ENCODE peak calls at places on chromosomes 16 and 17, in four cellular contexts. One of them, this sample, is unnamed.
A peak's percentile ranks its signal among the peaks of the same experiment; 100 is the strongest.

GRCh38 chr17:31211352-31212012 is 85.6 kb downstream of the OMG start:
- DNase-seq in GM23248: peak; percentile 47
- DNase-seq in ovary: no peak
- DNase-seq in tibial nerve: no peak
- DNase-seq in this sample: no peak

GRCh38 chr17:38617967-38618760 is 12.4 kb upstream of the SRCIN1 start:
- DNase-seq in GM23248: no peak
- DNase-seq in ovary: no peak
- DNase-seq in tibial nerve: no peak
- DNase-seq in this sample: no peak

GRCh38 chr17:46026045-46026814 is 27.2 kb downstream of the STH start:
- DNase-seq in GM23248: no peak
- DNase-seq in ovary: no peak
- DNase-seq in tibial nerve: no peak
- DNase-seq in this sample: no peak

GRCh38 chr17:40857535-40857934 is 9.5 kb downstream of the KRT12 start:
- DNase-seq in GM23248: peak; percentile 67
- DNase-seq in ovary: no peak
- DNase-seq in tibial nerve: no peak
- DNase-seq in this sample: no peak

GRCh38 chr16:66332599-66332998 is 33.9 kb upstream of the CDH5 start:
- DNase-seq in GM23248: no peak
- DNase-seq in ovary: no peak
- DNase-seq in tibial nerve: no peak
- DNase-seq in this sample: no peak

GRCh38 chr17:68182940-68183551 is 64.8 kb upstream of the AMZ2 start:
- DNase-seq in GM23248: no peak
- DNase-seq in ovary: no peak
- DNase-seq in tibial nerve: no peak
- DNase-seq in this sample: no peak

GRCh38 chr16:84367297-84367680 is 1.0 kb upstream of the ATP2C2 start:
- DNase-seq in GM23248: no peak
- DNase-seq in ovary: no peak
- DNase-seq in tibial nerve: no peak
- DNase-seq in this sample: no peak

GRCh38 chr17:82367724-82368524 is 3.6 kb upstream of the UTS2R start:
- DNase-seq in GM23248: no peak
- DNase-seq in ovary: no peak
- DNase-seq in tibial nerve: no peak
- DNase-seq in this sample: peak; percentile 84

GRCh38 chr17:15909481-15909991 is 35.4 kb upstream of the ADORA2B start:
- DNase-seq in GM23248: peak; percentile 33
- DNase-seq in ovary: no peak
- DNase-seq in tibial nerve: no peak
- DNase-seq in this sample: no peak

GRCh38 chr17:75689441-75689873 is 22.3 kb downstream of the SAP30BP start:
- DNase-seq in GM23248: peak; percentile 30
- DNase-seq in ovary: no peak
- DNase-seq in tibial nerve: no peak
- DNase-seq in this sample: no peak

GRCh38 chr17:68184816-68185436 is 62.9 kb upstream of the AMZ2 start:
- DNase-seq in GM23248: no peak
- DNase-seq in ovary: no peak
- DNase-seq in tibial nerve: no peak
- DNase-seq in this sample: no peak

GRCh38 chr17:32609085-32609484 is 122.3 kb downstream of the CDK5R1 start:
- DNase-seq in GM23248: peak; percentile 10
- DNase-seq in ovary: no peak
- DNase-seq in tibial nerve: no peak
- DNase-seq in this sample: peak; percentile 30

GRCh38 chr16:797120-797420 is 3.5 kb downstream of the GNG13 start:
- DNase-seq in GM23248: no peak
- DNase-seq in ovary: no peak
- DNase-seq in tibial nerve: no peak
- DNase-seq in this sample: no peak

GRCh38 chr17:3834811-3835210 is 11.2 kb downstream of the NCBP3 start:
- DNase-seq in GM23248: no peak
- DNase-seq in ovary: no peak
- DNase-seq in tibial nerve: no peak
- DNase-seq in this sample: no peak

GRCh38 chr16:60642956-60643355 is 1393.3 kb downstream of the CDH8 start:
- DNase-seq in GM23248: peak; percentile 1
- DNase-seq in ovary: no peak
- DNase-seq in tibial nerve: no peak
- DNase-seq in this sample: no peak

GRCh38 chr16:4051591-4051990 is 64.7 kb downstream of the ADCY9 start:
- DNase-seq in GM23248: peak; percentile 17
- DNase-seq in ovary: no peak
- DNase-seq in tibial nerve: no peak
- DNase-seq in this sample: no peak

GRCh38 chr16:49487746-49488145 is 114.1 kb downstream of the C16orf78 start:
- DNase-seq in GM23248: no peak
- DNase-seq in ovary: peak; percentile 21
- DNase-seq in tibial nerve: no peak
- DNase-seq in this sample: no peak

GRCh38 chr16:71214771-71215381 is 15.6 kb downstream of the HYDIN start:
- DNase-seq in GM23248: no peak
- DNase-seq in ovary: no peak
- DNase-seq in tibial nerve: no peak
- DNase-seq in this sample: no peak

GRCh38 chr17:47275245-47275984 is 21.8 kb downstream of the ITGB3 start:
- DNase-seq in GM23248: peak; percentile 91
- DNase-seq in ovary: peak; percentile 95
- DNase-seq in tibial nerve: peak; percentile 89
- DNase-seq in this sample: peak; percentile 82

GRCh38 chr17:15966879-15967248 is 21.9 kb downstream of the ADORA2B start:
- DNase-seq in GM23248: no peak
- DNase-seq in ovary: no peak
- DNase-seq in tibial nerve: no peak
- DNase-seq in this sample: no peak

GRCh38 chr16:22174642-22175041 is 12.3 kb downstream of the SDR42E2 start:
- DNase-seq in GM23248: no peak
- DNase-seq in ovary: no peak
- DNase-seq in tibial nerve: no peak
- DNase-seq in this sample: no peak

GRCh38 chr16:66131156-66131807 is 235.2 kb upstream of the CDH5 start:
- DNase-seq in GM23248: peak; percentile 61
- DNase-seq in ovary: no peak
- DNase-seq in tibial nerve: no peak
- DNase-seq in this sample: peak; percentile 26

GRCh38 chr17:22469941-22470340 is 777.6 kb downstream of the KCNJ18 start:
- DNase-seq in GM23248: no peak
- DNase-seq in ovary: no peak
- DNase-seq in tibial nerve: no peak
- DNase-seq in this sample: no peak

GRCh38 chr16:29126057-29126494 is 141.2 kb downstream of the LAT start:
- DNase-seq in GM23248: no peak
- DNase-seq in ovary: no peak
- DNase-seq in tibial nerve: no peak
- DNase-seq in this sample: no peak

GRCh38 chr16:66486773-66487579 is 59.9 kb downstream of the BEAN1 start:
- DNase-seq in GM23248: peak; percentile 88
- DNase-seq in ovary: no peak
- DNase-seq in tibial nerve: no peak
- DNase-seq in this sample: peak; percentile 78

GRCh38 chr16:27437946-27438345 is 36.0 kb downstream of the IL21R start:
- DNase-seq in GM23248: no peak
- DNase-seq in ovary: no peak
- DNase-seq in tibial nerve: no peak
- DNase-seq in this sample: no peak

GRCh38 chr17:61594294-61594825 is 3.3 kb upstream of the NACA2 start:
- DNase-seq in GM23248: peak; percentile 20
- DNase-seq in ovary: no peak
- DNase-seq in tibial nerve: no peak
- DNase-seq in this sample: no peak

GRCh38 chr16:11016993-11017392 is 72.6 kb downstream of the CLEC16A start:
- DNase-seq in GM23248: peak; percentile 79
- DNase-seq in ovary: no peak
- DNase-seq in tibial nerve: no peak
- DNase-seq in this sample: peak; percentile 97

GRCh38 chr16:85094176-85094805 is 18.0 kb downstream of the CIBAR2 start:
- DNase-seq in GM23248: no peak
- DNase-seq in ovary: no peak
- DNase-seq in tibial nerve: no peak
- DNase-seq in this sample: no peak

GRCh38 chr16:31429314-31429713 is 1.2 kb upstream of the COX6A2 start:
- DNase-seq in GM23248: no peak
- DNase-seq in ovary: no peak
- DNase-seq in tibial nerve: no peak
- DNase-seq in this sample: no peak

GRCh38 chr16:76639685-76640289 is 362.6 kb downstream of the CNTNAP4 start:
- DNase-seq in GM23248: peak; percentile 2
- DNase-seq in ovary: no peak
- DNase-seq in tibial nerve: no peak
- DNase-seq in this sample: peak; percentile 32

GRCh38 chr16:21088646-21089538 is 61.8 kb downstream of the DNAH3 start:
- DNase-seq in GM23248: peak; percentile 86
- DNase-seq in ovary: no peak
- DNase-seq in tibial nerve: no peak
- DNase-seq in this sample: peak; percentile 84

GRCh38 chr17:12599185-12599920 is 66.3 kb upstream of the MYOCD start:
- DNase-seq in GM23248: no peak
- DNase-seq in ovary: no peak
- DNase-seq in tibial nerve: no peak
- DNase-seq in this sample: peak; percentile 8

GRCh38 chr17:77196251-77196650 is 55.5 kb downstream of the SEC14L1 start:
- DNase-seq in GM23248: no peak
- DNase-seq in ovary: no peak
- DNase-seq in tibial nerve: no peak
- DNase-seq in this sample: no peak

GRCh38 chr16:89055313-89055712 is 38.3 kb upstream of the ACSF3 start:
- DNase-seq in GM23248: no peak
- DNase-seq in ovary: no peak
- DNase-seq in tibial nerve: no peak
- DNase-seq in this sample: no peak
- H3K27me3 ChIP-seq in GM23248: peaks cover 18% of the 10 kb centered on the region
- H3K27me3 ChIP-seq in ovary: no peaks in the 10 kb centered on the region
- H3K27me3 ChIP-seq in tibial nerve: peaks cover 58% of the 10 kb centered on the region
- H3K27me3 ChIP-seq in this sample: no peaks in the 10 kb centered on the region

GRCh38 chr17:65627892-65628622 is 66.6 kb upstream of the AXIN2 start:
- DNase-seq in GM23248: peak; percentile 76
- DNase-seq in ovary: peak; percentile 39
- DNase-seq in tibial nerve: no peak
- DNase-seq in this sample: peak; percentile 64
- H3K27me3 ChIP-seq in GM23248: no peaks in the 10 kb centered on the region
- H3K27me3 ChIP-seq in ovary: no peaks in the 10 kb centered on the region
- H3K27me3 ChIP-seq in tibial nerve: no peaks in the 10 kb centered on the region
- H3K27me3 ChIP-seq in this sample: no peaks in the 10 kb centered on the region

GRCh38 chr17:65312718-65313382 is 175.7 kb downstream of the RGS9 start:
- DNase-seq in GM23248: no peak
- DNase-seq in ovary: no peak
- DNase-seq in tibial nerve: no peak
- DNase-seq in this sample: no peak

GRCh38 chr17:65314212-65314611 is 177.0 kb downstream of the RGS9 start:
- DNase-seq in GM23248: no peak
- DNase-seq in ovary: no peak
- DNase-seq in tibial nerve: no peak
- DNase-seq in this sample: no peak
- H3K27me3 ChIP-seq in GM23248: peaks cover 30% of the 10 kb centered on the region
- H3K27me3 ChIP-seq in ovary: no peaks in the 10 kb centered on the region
- H3K27me3 ChIP-seq in tibial nerve: no peaks in the 10 kb centered on the region
- H3K27me3 ChIP-seq in this sample: peaks cover 3% of the 10 kb centered on the region

GRCh38 chr17:79396696-79397095 is 214.2 kb downstream of the RBFOX3 start:
- DNase-seq in GM23248: no peak
- DNase-seq in ovary: no peak
- DNase-seq in tibial nerve: no peak
- DNase-seq in this sample: no peak
- H3K27me3 ChIP-seq in GM23248: peaks cover 55% of the 10 kb centered on the region
- H3K27me3 ChIP-seq in ovary: no peaks in the 10 kb centered on the region
- H3K27me3 ChIP-seq in tibial nerve: peaks cover 89% of the 10 kb centered on the region
- H3K27me3 ChIP-seq in this sample: peaks cover 89% of the 10 kb centered on the region

GRCh38 chr17:48609754-48610281 is 999 bp downstream of the HOXB7 start:
- DNase-seq in GM23248: no peak
- DNase-seq in ovary: no peak
- DNase-seq in tibial nerve: no peak
- DNase-seq in this sample: no peak
- H3K27me3 ChIP-seq in GM23248: peaks cover 14% of the 10 kb centered on the region
- H3K27me3 ChIP-seq in ovary: peaks cover 5% of the 10 kb centered on the region
- H3K27me3 ChIP-seq in tibial nerve: peaks cover 98% of the 10 kb centered on the region
- H3K27me3 ChIP-seq in this sample: no peaks in the 10 kb centered on the region

This sample was measured in MG63.